ENCODE peak calls at places on chromosomes 12 and 14, in ten cellular contexts. I is lung, S is heart left ventricle, R is fibroblast of pulmonary artery, E is uterus, J is AG04450, T is colonic mucosa, A is choroid plexus epithelial cell, H is fibroblast of mammary gland, C is cardiac fibroblast. D is an unnamed sample.

GRCh38 chr12:29961231-29961630 is 177.5 kb upstream of the TMTC1 start:
- DNase-seq in R (no peak), S (no peak), T (no peak), I (no peak), C (no peak), J (no peak), E (no peak), H (peak; percentile 19), A (peak; percentile 36), D (no peak)

GRCh38 chr14:51458563-51458955 is 193.2 kb upstream of the FRMD6 start:
- DNase-seq in C (no peak), A (peak; percentile 70), E (no peak), R (peak; percentile 45), T (no peak), J (peak; percentile 90), H (peak; percentile 98), I (no peak), S (no peak), D (peak; percentile 71)

GRCh38 chr12:92602476-92602875 is 100.3 kb upstream of the PLEKHG7 start:
- DNase-seq in H (peak; percentile 92), T (no peak), J (peak; percentile 77), S (no peak), I (no peak), E (no peak), C (peak; percentile 90), A (peak; percentile 94), R (peak; percentile 97), D (peak; percentile 75)

GRCh38 chr12:72432037-72432604 is 160.0 kb downstream of the TRHDE start:
- DNase-seq in R (no peak), E (no peak), I (no peak), J (no peak), H (no peak), T (peak; percentile 65), S (no peak), A (no peak), C (no peak), D (no peak)

GRCh38 chr12:53816360-53817020 is 64.7 kb upstream of the CISTR start:
- DNase-seq in R (no peak), J (no peak), T (no peak), S (no peak), A (no peak), E (no peak), C (no peak), I (no peak), H (peak; percentile 18), D (no peak)

GRCh38 chr12:131388164-131388795 is 322.6 kb upstream of the SFSWAP start:
- DNase-seq in T (no peak), J (no peak), S (no peak), C (no peak), H (no peak), R (no peak), E (no peak), I (no peak), A (no peak), D (no peak)

GRCh38 chr12:80709811-80710726 is 2.6 kb downstream of the MYF6 start:
- DNase-seq in R (peak; percentile 20), S (no peak), J (no peak), A (peak; percentile 7), T (no peak), I (no peak), E (no peak), H (no peak), C (no peak), D (no peak)

GRCh38 chr12:11607313-11608081 is 42.0 kb upstream of the ETV6 start:
- DNase-seq in E (no peak), S (no peak), J (peak; percentile 49), R (peak; percentile 44), T (peak; percentile 72), A (peak; percentile 71), I (no peak), C (peak; percentile 68), H (peak; percentile 52), D (peak; percentile 18)

GRCh38 chr14:50985816-50986396 is 41.6 kb upstream of the PYGL start:
- DNase-seq in J (no peak), S (no peak), H (no peak), T (no peak), E (no peak), R (no peak), C (no peak), I (no peak), A (no peak), D (no peak)

GRCh38 chr12:132622437-132623071 is 4.0 kb downstream of the P2RX2 start:
- DNase-seq in C (peak; percentile 83), S (peak; percentile 48), E (peak; percentile 74), H (peak; percentile 81), A (peak; percentile 77), I (no peak), J (peak; percentile 82), R (peak; percentile 88), T (no peak), D (peak; percentile 37)

GRCh38 chr12:59452746-59453145 is 143.1 kb upstream of the SLC16A7 start:
- DNase-seq in T (no peak), H (peak; percentile 64), E (no peak), C (peak; percentile 14), J (no peak), S (no peak), I (no peak), A (no peak), R (peak; percentile 3), D (peak; percentile 68)

DNA sequence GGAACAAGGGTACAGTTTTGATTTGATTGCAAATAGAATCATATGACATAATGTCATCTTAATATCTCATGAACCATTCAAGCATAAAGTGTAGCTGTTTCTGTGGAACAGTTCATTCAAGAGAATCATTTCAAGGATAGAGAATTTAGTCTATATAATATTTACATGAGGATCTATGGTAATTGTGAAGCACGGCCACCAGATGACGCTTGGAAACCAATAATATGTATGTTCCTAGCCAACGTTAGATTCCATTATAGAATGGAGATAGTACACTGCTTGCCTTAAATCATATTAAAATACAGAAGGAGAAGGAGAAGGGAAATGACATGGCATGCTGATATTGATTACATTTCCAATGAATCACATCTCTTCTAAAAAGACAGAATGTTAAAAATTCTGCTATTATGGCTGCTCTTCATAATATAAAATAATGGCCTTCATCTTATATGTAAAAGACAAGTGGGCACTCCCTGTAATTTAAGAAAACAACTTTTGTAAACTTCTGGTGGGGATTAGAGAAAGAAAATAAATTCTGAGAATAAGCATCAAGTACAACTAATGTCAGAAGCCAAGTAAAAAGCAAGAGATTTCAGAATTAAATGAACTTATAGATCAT is 351.0 kb downstream of the NAV3 start:
- DNase-seq in C (peak; percentile 63), I (no peak), T (no peak), J (no peak), S (no peak), A (peak; percentile 76), E (no peak), R (peak; percentile 69), H (peak; percentile 38), D (no peak)
- TF ChIP-seq CTCF in C (peak; percentile 42), I (no peak), T (no peak), J (peak; percentile 71), S (no peak), A (peak; percentile 72), E (no peak), R (peak; percentile 64), H (peak; percentile 40), D (peak; percentile 55)

GRCh38 chr14:103123634-103124500 is 606 bp downstream of the TNFAIP2 start:
- DNase-seq in R (peak; percentile 41), T (peak; percentile 50), H (peak; percentile 35), A (peak; percentile 33), I (peak; percentile 56), C (peak; percentile 45), J (no peak), S (peak; percentile 71), E (peak; percentile 74), D (no peak)
- TF ChIP-seq CTCF in R (peak; percentile 40), T (no peak), H (peak; percentile 39), A (peak; percentile 45), I (no peak), C (peak; percentile 53), J (peak; percentile 29), S (peak; percentile 58), E (no peak), D (peak; percentile 76)

GRCh38 chr12:47817272-47818006 is 2.3 kb downstream of the HDAC7 start:
- DNase-seq in E (no peak), R (no peak), J (no peak), H (peak; percentile 46), S (no peak), T (no peak), C (peak; percentile 40), A (no peak), I (no peak), D (peak; percentile 18)
- TF ChIP-seq CTCF in E (no peak), R (peak; percentile 42), J (peak; percentile 35), H (peak; percentile 46), S (peak; percentile 44), T (no peak), C (peak; percentile 45), A (peak; percentile 51), I (no peak), D (peak; percentile 70)

GRCh38 chr14:105055334-105055733 is 9.9 kb downstream of the GPR132 start:
- DNase-seq in E (no peak), T (no peak), C (no peak), J (no peak), H (no peak), I (no peak), S (no peak), R (no peak), A (no peak), D (no peak)
- TF ChIP-seq CTCF in E (no peak), T (no peak), C (no peak), J (no peak), H (no peak), I (no peak), S (no peak), R (no peak), A (no peak), D (no peak)

D was measured in HFFc6.